ENCODE peak calls at places on chromosomes 16 and 17, in ten cellular contexts. One of them, this sample, is unnamed. For H3K4me1, the result is how much of the 10 kb centered on the place peaks cover.

GRCh38 chr16:7456221-7456620 is 123.6 kb downstream of the RBFOX1 start:
- DNase-seq in pancreas: no peak
- DNase-seq in heart right ventricle: no peak
- DNase-seq in cardiac muscle cell: no peak
- DNase-seq in keratinocyte: no peak
- DNase-seq in SJSA1: no peak
- DNase-seq in RWPE2: no peak
- DNase-seq in CD4-positive, CD25-positive, alpha-beta regulatory T cell: no peak
- DNase-seq in left ventricle myocardium inferior: no peak
- DNase-seq in left lung: no peak
- DNase-seq in this sample: no peak

GRCh38 chr16:27676807-27677206 is 126.9 kb downstream of the KATNIP start:
- DNase-seq in pancreas: no peak
- DNase-seq in heart right ventricle: no peak
- DNase-seq in RWPE2: no peak
- DNase-seq in keratinocyte: no peak
- DNase-seq in left lung: no peak
- DNase-seq in left ventricle myocardium inferior: no peak
- DNase-seq in cardiac muscle cell: no peak
- DNase-seq in SJSA1: peak
- DNase-seq in CD4-positive, CD25-positive, alpha-beta regulatory T cell: no peak
- DNase-seq in this sample: no peak

GRCh38 chr16:79843631-79844043 is 243.1 kb upstream of the MAF start:
- DNase-seq in left ventricle myocardium inferior: no peak
- DNase-seq in pancreas: no peak
- DNase-seq in RWPE2: no peak
- DNase-seq in CD4-positive, CD25-positive, alpha-beta regulatory T cell: peak
- DNase-seq in SJSA1: no peak
- DNase-seq in cardiac muscle cell: no peak
- DNase-seq in heart right ventricle: no peak
- DNase-seq in left lung: no peak
- DNase-seq in keratinocyte: no peak
- DNase-seq in this sample: no peak

GRCh38 chr16:88116121-88116900 is 165.1 kb downstream of the BANP start:
- DNase-seq in cardiac muscle cell: no peak
- DNase-seq in pancreas: no peak
- DNase-seq in RWPE2: no peak
- DNase-seq in left ventricle myocardium inferior: no peak
- DNase-seq in left lung: peak
- DNase-seq in CD4-positive, CD25-positive, alpha-beta regulatory T cell: no peak
- DNase-seq in heart right ventricle: no peak
- DNase-seq in SJSA1: peak
- DNase-seq in keratinocyte: no peak
- DNase-seq in this sample: no peak

GRCh38 chr17:77495575-77495974 is 354.8 kb downstream of the SEC14L1 start:
- DNase-seq in heart right ventricle: no peak
- DNase-seq in left ventricle myocardium inferior: peak
- DNase-seq in left lung: peak
- DNase-seq in keratinocyte: no peak
- DNase-seq in CD4-positive, CD25-positive, alpha-beta regulatory T cell: no peak
- DNase-seq in RWPE2: peak
- DNase-seq in cardiac muscle cell: no peak
- DNase-seq in pancreas: peak
- DNase-seq in SJSA1: peak
- DNase-seq in this sample: peak

GRCh38 chr16:79776243-79776884 is 175.8 kb upstream of the MAF start:
- DNase-seq in pancreas: no peak
- DNase-seq in SJSA1: no peak
- DNase-seq in left lung: no peak
- DNase-seq in left ventricle myocardium inferior: peak
- DNase-seq in CD4-positive, CD25-positive, alpha-beta regulatory T cell: no peak
- DNase-seq in keratinocyte: no peak
- DNase-seq in RWPE2: no peak
- DNase-seq in cardiac muscle cell: no peak
- DNase-seq in heart right ventricle: no peak
- DNase-seq in this sample: no peak

GRCh38 chr16:81088836-81089235 is 7.4 kb downstream of the GCSH start:
- DNase-seq in CD4-positive, CD25-positive, alpha-beta regulatory T cell: no peak
- DNase-seq in heart right ventricle: no peak
- DNase-seq in keratinocyte: no peak
- DNase-seq in SJSA1: no peak
- DNase-seq in left ventricle myocardium inferior: no peak
- DNase-seq in left lung: no peak
- DNase-seq in pancreas: no peak
- DNase-seq in RWPE2: no peak
- DNase-seq in cardiac muscle cell: no peak
- DNase-seq in this sample: no peak

GRCh38 chr16:86665319-86665675 is 86.9 kb downstream of the FOXL1 start:
- DNase-seq in SJSA1: no peak
- DNase-seq in pancreas: no peak
- DNase-seq in RWPE2: no peak
- DNase-seq in heart right ventricle: no peak
- DNase-seq in cardiac muscle cell: no peak
- DNase-seq in left lung: no peak
- DNase-seq in CD4-positive, CD25-positive, alpha-beta regulatory T cell: no peak
- DNase-seq in keratinocyte: no peak
- DNase-seq in left ventricle myocardium inferior: no peak
- DNase-seq in this sample: no peak

GRCh38 chr17:59829217-59830006 is 63.3 kb downstream of the TUBD1 start:
- DNase-seq in cardiac muscle cell: no peak
- DNase-seq in keratinocyte: peak
- DNase-seq in left lung: no peak
- DNase-seq in RWPE2: no peak
- DNase-seq in pancreas: no peak
- DNase-seq in SJSA1: peak
- DNase-seq in left ventricle myocardium inferior: no peak
- DNase-seq in heart right ventricle: peak
- DNase-seq in CD4-positive, CD25-positive, alpha-beta regulatory T cell: peak
- DNase-seq in this sample: no peak

GRCh38 chr17:76420356-76421053 is 32.4 kb downstream of the UBE2O start:
- DNase-seq in pancreas: no peak
- DNase-seq in RWPE2: no peak
- DNase-seq in keratinocyte: no peak
- DNase-seq in SJSA1: no peak
- DNase-seq in left ventricle myocardium inferior: no peak
- DNase-seq in left lung: no peak
- DNase-seq in cardiac muscle cell: no peak
- DNase-seq in heart right ventricle: no peak
- DNase-seq in CD4-positive, CD25-positive, alpha-beta regulatory T cell: no peak
- DNase-seq in this sample: peak

GRCh38 chr17:76417499-76418143 is 33.2 kb downstream of the SPHK1 start:
- DNase-seq in CD4-positive, CD25-positive, alpha-beta regulatory T cell: no peak
- DNase-seq in RWPE2: no peak
- DNase-seq in cardiac muscle cell: no peak
- DNase-seq in keratinocyte: no peak
- DNase-seq in heart right ventricle: no peak
- DNase-seq in SJSA1: no peak
- DNase-seq in left ventricle myocardium inferior: no peak
- DNase-seq in left lung: no peak
- DNase-seq in pancreas: no peak
- DNase-seq in this sample: peak

GRCh38 chr17:76421054-76421427 is 31.9 kb downstream of the UBE2O start:
- DNase-seq in RWPE2: no peak
- DNase-seq in CD4-positive, CD25-positive, alpha-beta regulatory T cell: no peak
- DNase-seq in left ventricle myocardium inferior: no peak
- DNase-seq in SJSA1: no peak
- DNase-seq in keratinocyte: no peak
- DNase-seq in pancreas: no peak
- DNase-seq in heart right ventricle: peak
- DNase-seq in cardiac muscle cell: peak
- DNase-seq in left lung: no peak
- DNase-seq in this sample: no peak

GRCh38 chr17:76422406-76422805 is 30.5 kb downstream of the UBE2O start:
- DNase-seq in SJSA1: no peak
- DNase-seq in left ventricle myocardium inferior: no peak
- DNase-seq in left lung: no peak
- DNase-seq in heart right ventricle: no peak
- DNase-seq in CD4-positive, CD25-positive, alpha-beta regulatory T cell: no peak
- DNase-seq in pancreas: no peak
- DNase-seq in RWPE2: no peak
- DNase-seq in cardiac muscle cell: no peak
- DNase-seq in keratinocyte: no peak
- DNase-seq in this sample: no peak

DNA sequence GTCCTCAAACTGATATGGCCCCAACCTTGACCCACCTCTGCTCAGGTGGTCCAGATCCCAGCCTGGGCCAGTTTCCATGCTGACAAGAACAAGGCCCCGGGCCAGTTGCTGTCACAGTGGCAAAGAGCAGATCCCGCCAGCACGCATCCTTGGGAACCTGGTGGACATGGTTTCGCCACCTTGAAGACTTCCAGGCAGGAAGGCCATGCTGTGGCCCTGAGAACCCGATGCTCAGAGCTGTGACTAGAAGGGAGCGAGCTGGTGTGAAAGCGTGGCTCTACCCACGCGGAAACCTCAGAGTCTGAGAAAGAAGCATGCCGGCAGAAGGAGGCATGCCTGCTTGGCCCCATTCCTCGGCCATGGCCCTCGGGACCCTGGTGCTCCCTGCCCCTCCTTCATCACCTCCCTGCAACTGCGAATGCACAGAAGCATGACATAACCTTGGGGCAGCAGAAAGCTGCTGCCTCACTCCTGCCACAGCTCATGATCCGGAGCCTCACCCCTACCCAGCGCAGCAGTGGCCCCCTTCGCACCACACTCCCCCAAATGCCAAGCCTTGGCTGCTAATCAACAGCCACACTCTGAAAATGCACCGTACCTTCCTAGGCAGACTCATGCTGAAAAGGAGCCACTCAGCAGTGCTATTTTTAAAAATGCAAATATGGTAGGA is 33.2 kb downstream of the UBE2O start:
- DNase-seq in SJSA1: no peak
- DNase-seq in cardiac muscle cell: no peak
- DNase-seq in CD4-positive, CD25-positive, alpha-beta regulatory T cell: no peak
- DNase-seq in left ventricle myocardium inferior: no peak
- DNase-seq in pancreas: no peak
- DNase-seq in left lung: no peak
- DNase-seq in keratinocyte: no peak
- DNase-seq in RWPE2: no peak
- DNase-seq in heart right ventricle: no peak
- DNase-seq in this sample: no peak
- H3K4me1 ChIP-seq in SJSA1: under half
- H3K4me1 ChIP-seq in cardiac muscle cell: under half
- H3K4me1 ChIP-seq in CD4-positive, CD25-positive, alpha-beta regulatory T cell: under half
- H3K4me1 ChIP-seq in left ventricle myocardium inferior: half or more
- H3K4me1 ChIP-seq in pancreas: under half
- H3K4me1 ChIP-seq in left lung: under half
- H3K4me1 ChIP-seq in keratinocyte: under half
- H3K4me1 ChIP-seq in RWPE2: under half
- H3K4me1 ChIP-seq in heart right ventricle: half or more
- H3K4me1 ChIP-seq in this sample: under half

DNA sequence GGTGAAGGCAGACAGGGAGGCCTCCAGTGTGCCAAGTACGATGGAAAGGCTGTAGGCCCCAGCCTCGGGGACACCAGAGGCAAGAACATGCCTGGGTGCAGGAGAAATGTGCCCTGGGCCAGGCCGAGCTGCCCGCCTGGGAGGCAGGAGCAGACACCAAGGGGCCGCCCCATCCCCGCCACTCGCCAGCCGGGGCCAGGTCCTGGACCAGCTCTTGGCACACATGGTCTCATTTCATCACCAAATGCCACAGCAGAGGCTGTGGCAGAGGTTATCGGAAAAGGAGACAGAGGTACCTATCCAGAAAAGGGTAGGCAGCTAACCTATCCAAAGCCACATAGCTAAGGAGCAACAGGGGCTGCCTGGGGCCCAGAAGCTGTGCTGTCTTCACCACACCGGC is 31.3 kb downstream of the PEMT start:
- DNase-seq in RWPE2: no peak
- DNase-seq in left lung: no peak
- DNase-seq in keratinocyte: no peak
- DNase-seq in left ventricle myocardium inferior: no peak
- DNase-seq in SJSA1: no peak
- DNase-seq in pancreas: no peak
- DNase-seq in cardiac muscle cell: no peak
- DNase-seq in CD4-positive, CD25-positive, alpha-beta regulatory T cell: no peak
- DNase-seq in heart right ventricle: no peak
- DNase-seq in this sample: no peak
- H3K27ac ChIP-seq in RWPE2: no peak
- H3K27ac ChIP-seq in left lung: no peak
- H3K27ac ChIP-seq in keratinocyte: no peak
- H3K27ac ChIP-seq in left ventricle myocardium inferior: no peak
- H3K27ac ChIP-seq in SJSA1: no peak
- H3K27ac ChIP-seq in pancreas: no peak
- H3K27ac ChIP-seq in cardiac muscle cell: no peak
- H3K27ac ChIP-seq in CD4-positive, CD25-positive, alpha-beta regulatory T cell: no peak
- H3K27ac ChIP-seq in heart right ventricle: no peak
- H3K27ac ChIP-seq in this sample: no peak

GRCh38 chr17:79036609-79037008 is 12.6 kb downstream of the C1QTNF1 start:
- DNase-seq in RWPE2: peak
- DNase-seq in left ventricle myocardium inferior: no peak
- DNase-seq in SJSA1: no peak
- DNase-seq in pancreas: no peak
- DNase-seq in cardiac muscle cell: no peak
- DNase-seq in left lung: no peak
- DNase-seq in heart right ventricle: no peak
- DNase-seq in CD4-positive, CD25-positive, alpha-beta regulatory T cell: no peak
- DNase-seq in keratinocyte: peak
- DNase-seq in this sample: peak

GRCh38 chr17:79035686-79036085 is 11.7 kb downstream of the C1QTNF1 start:
- DNase-seq in pancreas: no peak
- DNase-seq in keratinocyte: no peak
- DNase-seq in CD4-positive, CD25-positive, alpha-beta regulatory T cell: no peak
- DNase-seq in cardiac muscle cell: no peak
- DNase-seq in left lung: no peak
- DNase-seq in RWPE2: peak
- DNase-seq in SJSA1: peak
- DNase-seq in heart right ventricle: no peak
- DNase-seq in left ventricle myocardium inferior: no peak
- DNase-seq in this sample: peak

GRCh38 chr17:79033741-79034501 is 10.0 kb downstream of the C1QTNF1 start:
- DNase-seq in heart right ventricle: peak
- DNase-seq in SJSA1: peak
- DNase-seq in left lung: peak
- DNase-seq in pancreas: no peak
- DNase-seq in CD4-positive, CD25-positive, alpha-beta regulatory T cell: no peak
- DNase-seq in keratinocyte: no peak
- DNase-seq in left ventricle myocardium inferior: peak
- DNase-seq in RWPE2: peak
- DNase-seq in cardiac muscle cell: no peak
- DNase-seq in this sample: no peak

GRCh38 chr17:79036181-79036580 is 12.2 kb downstream of the C1QTNF1 start:
- DNase-seq in pancreas: no peak
- DNase-seq in SJSA1: no peak
- DNase-seq in CD4-positive, CD25-positive, alpha-beta regulatory T cell: no peak
- DNase-seq in keratinocyte: no peak
- DNase-seq in cardiac muscle cell: no peak
- DNase-seq in RWPE2: peak
- DNase-seq in left lung: no peak
- DNase-seq in left ventricle myocardium inferior: no peak
- DNase-seq in heart right ventricle: no peak
- DNase-seq in this sample: peak

GRCh38 chr17:79034931-79035485 is 11.0 kb downstream of the C1QTNF1 start:
- DNase-seq in RWPE2: peak
- DNase-seq in cardiac muscle cell: no peak
- DNase-seq in keratinocyte: no peak
- DNase-seq in SJSA1: peak
- DNase-seq in pancreas: no peak
- DNase-seq in heart right ventricle: no peak
- DNase-seq in CD4-positive, CD25-positive, alpha-beta regulatory T cell: no peak
- DNase-seq in left ventricle myocardium inferior: no peak
- DNase-seq in left lung: no peak
- DNase-seq in this sample: no peak
- H3K4me1 ChIP-seq in RWPE2: under half
- H3K4me1 ChIP-seq in cardiac muscle cell: under half
- H3K4me1 ChIP-seq in keratinocyte: half or more
- H3K4me1 ChIP-seq in SJSA1: under half
- H3K4me1 ChIP-seq in pancreas: under half
- H3K4me1 ChIP-seq in heart right ventricle: under half
- H3K4me1 ChIP-seq in CD4-positive, CD25-positive, alpha-beta regulatory T cell: under half
- H3K4me1 ChIP-seq in left ventricle myocardium inferior: half or more
- H3K4me1 ChIP-seq in left lung: under half
- H3K4me1 ChIP-seq in this sample: under half

GRCh38 chr17:69869667-69870066 is 205.4 kb upstream of the KCNJ16 start:
- DNase-seq in keratinocyte: no peak
- DNase-seq in cardiac muscle cell: no peak
- DNase-seq in left lung: no peak
- DNase-seq in pancreas: no peak
- DNase-seq in CD4-positive, CD25-positive, alpha-beta regulatory T cell: no peak
- DNase-seq in left ventricle myocardium inferior: no peak
- DNase-seq in SJSA1: no peak
- DNase-seq in heart right ventricle: no peak
- DNase-seq in RWPE2: no peak
- DNase-seq in this sample: no peak
- H3K27ac ChIP-seq in keratinocyte: no peak
- H3K27ac ChIP-seq in cardiac muscle cell: no peak
- H3K27ac ChIP-seq in left lung: no peak
- H3K27ac ChIP-seq in pancreas: no peak
- H3K27ac ChIP-seq in CD4-positive, CD25-positive, alpha-beta regulatory T cell: no peak
- H3K27ac ChIP-seq in left ventricle myocardium inferior: no peak
- H3K27ac ChIP-seq in SJSA1: peak
- H3K27ac ChIP-seq in heart right ventricle: no peak
- H3K27ac ChIP-seq in RWPE2: peak
- H3K27ac ChIP-seq in this sample: no peak

This sample was measured in aorta.